ENCODE peak calls at places on chromosomes 13 and 19, in ten cellular contexts. O, Z, B, N, H, A, Y, M, X and F are unnamed samples.
A peak's percentile ranks its signal among the peaks of the same experiment; 100 is the strongest.

GRCh38 chr13:45292176-45292575 is 48.8 kb downstream of the TPT1 start:
- DNase-seq in X (no peak), Z (no peak), A (no peak), Y (no peak), M (no peak), O (no peak), B (no peak), H (no peak), N (no peak), F (peak; percentile 13)

GRCh38 chr19:57075801-57076492 is 43.8 kb upstream of the USP29 start:
- DNase-seq in O (no peak), M (no peak), A (no peak), N (no peak), B (no peak), H (no peak), Y (no peak), X (no peak), Z (no peak), F (no peak)

GRCh38 chr13:46575321-46575721 is 22.4 kb downstream of the LRCH1 start:
- DNase-seq in X (no peak), Z (no peak), Y (no peak), A (no peak), N (peak; percentile 89), M (no peak), H (no peak), B (no peak), O (no peak), F (no peak)

GRCh38 chr13:101736551-101736950 is 284.1 kb downstream of the ITGBL1 start:
- DNase-seq in M (no peak), O (no peak), Z (no peak), H (no peak), A (no peak), Y (no peak), B (no peak), X (no peak), N (no peak), F (no peak)

GRCh38 chr13:74920945-74921725 is 560.8 kb downstream of the TBC1D4 start:
- DNase-seq in H (no peak), O (no peak), B (no peak), Y (no peak), N (no peak), M (no peak), A (peak; percentile 5), Z (no peak), X (no peak), F (no peak)

GRCh38 chr13:48838193-48839000 is 137.3 kb upstream of the FNDC3A start:
- DNase-seq in X (no peak), H (no peak), O (no peak), Y (no peak), Z (no peak), B (no peak), N (peak; percentile 82), M (no peak), A (no peak), F (no peak)

GRCh38 chr19:12779162-12779993 is 4.0 kb upstream of the HOOK2 start:
- DNase-seq in A (no peak), X (no peak), Z (peak; percentile 85), M (no peak), Y (peak; percentile 75), B (peak; percentile 81), H (no peak), N (peak; percentile 77), O (peak; percentile 57), F (no peak)

GRCh38 chr19:43747557-43748204 is 7.1 kb downstream of the SMG9 start:
- DNase-seq in H (no peak), M (no peak), O (no peak), X (no peak), Y (no peak), B (no peak), Z (no peak), A (no peak), N (no peak), F (no peak)

GRCh38 chr19:991932-992669 is 8.0 kb downstream of the WDR18 start:
- DNase-seq in Z (no peak), X (no peak), H (no peak), O (no peak), M (no peak), A (no peak), N (no peak), B (no peak), Y (peak; percentile 16), F (no peak)

GRCh38 chr19:13031917-13032623 is 36.8 kb downstream of the NFIX start:
- DNase-seq in Z (no peak), O (no peak), B (peak; percentile 51), M (no peak), A (no peak), X (no peak), H (no peak), N (peak; percentile 58), Y (no peak), F (no peak)

GRCh38 chr19:48556163-48556562 is 4.2 kb downstream of the SULT2B1 start:
- DNase-seq in H (peak; percentile 79), A (peak; percentile 12), M (no peak), N (peak; percentile 69), X (no peak), Y (no peak), O (no peak), Z (no peak), B (no peak), F (no peak)

GRCh38 chr13:111572956-111573355 is 252.5 kb downstream of the TEX29 start:
- DNase-seq in X (no peak), M (no peak), A (no peak), Z (no peak), N (no peak), B (peak; percentile 13), H (peak; percentile 65), O (peak; percentile 71), Y (no peak), F (no peak)

DNA sequence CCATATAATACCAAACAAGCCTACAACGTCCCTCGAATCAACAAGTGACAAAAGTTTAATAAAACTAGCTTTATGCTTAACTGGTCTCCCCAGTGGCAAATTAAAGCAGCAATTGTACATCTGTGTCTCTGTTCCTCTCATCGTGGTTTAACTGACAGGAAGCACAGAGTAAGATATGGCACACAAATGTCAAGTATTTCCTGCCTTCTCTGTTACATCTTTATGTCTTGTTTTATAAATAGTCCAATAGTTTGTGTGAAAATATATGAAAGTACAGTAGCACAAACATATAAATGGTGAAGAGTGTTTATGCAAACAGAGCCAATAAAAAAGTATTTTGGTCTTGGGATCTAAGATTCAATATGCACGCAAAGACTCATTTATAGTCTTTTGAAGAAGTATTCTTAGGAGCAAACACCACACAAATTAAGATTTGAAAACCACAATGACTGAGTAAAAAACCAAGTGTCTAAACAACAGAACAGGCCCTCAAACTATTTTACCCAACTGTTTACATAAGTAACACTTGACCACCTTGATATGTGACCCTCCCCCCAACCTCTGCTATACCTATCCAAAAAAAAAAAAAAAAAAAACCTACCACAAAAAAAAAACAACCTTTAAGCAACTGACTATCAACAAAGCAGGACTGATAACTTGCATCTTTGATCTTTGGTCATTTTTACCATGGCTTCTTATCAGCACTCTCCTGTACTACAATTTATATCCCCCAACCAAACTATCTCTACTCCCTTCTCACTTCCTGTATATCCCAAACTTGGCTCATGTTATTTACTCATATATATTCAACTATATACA is 14.0 kb downstream of the ELF1 start:
- DNase-seq in M (no peak), N (no peak), A (no peak), B (no peak), X (no peak), Y (no peak), Z (no peak), O (no peak), H (no peak), F (no peak)
- TF ChIP-seq POLR2A in M (no peak), N (no peak), A (no peak), B (no peak), X (no peak), Y (no peak), Z (no peak), O (no peak), H (no peak), F (no peak)

DNA sequence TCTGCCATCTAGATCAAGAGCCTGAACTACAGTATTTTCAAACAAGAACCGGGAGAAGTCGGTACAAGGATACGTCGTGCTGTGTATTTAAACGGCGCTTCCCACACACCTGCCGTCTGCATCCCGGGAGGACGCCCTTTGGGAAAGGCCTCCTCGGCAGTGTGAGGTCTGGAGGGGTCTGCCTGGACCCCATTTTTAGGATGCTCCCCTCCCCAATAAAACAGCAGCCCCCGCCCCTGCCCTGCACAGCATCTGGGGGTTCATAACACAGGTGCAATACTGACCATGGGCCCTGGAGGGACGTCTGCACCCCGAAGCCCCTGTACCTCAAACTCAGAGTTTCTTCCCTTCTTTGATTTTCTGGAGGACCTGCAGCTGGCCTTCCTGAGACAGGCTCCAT is 4.1 kb upstream of the C13orf46 start:
- DNase-seq in A (no peak), B (no peak), H (no peak), X (no peak), Y (no peak), M (no peak), O (no peak), N (no peak), Z (no peak), F (no peak)
- H3K4me3 ChIP-seq in A (no peak overlapping the region), B (no peak overlapping the region), H (no peak overlapping the region), X (no peak overlapping the region), Y (no peak overlapping the region), M (no peak overlapping the region), O (no peak overlapping the region), N (no peak overlapping the region), Z (no peak overlapping the region), F (no peak overlapping the region)

GRCh38 chr19:35295792-35296462 is 4.0 kb downstream of the MAG start:
- DNase-seq in M (no peak), O (no peak), A (peak; percentile 43), N (no peak), H (no peak), X (no peak), B (no peak), Y (no peak), Z (no peak), F (no peak)
- TF ChIP-seq POLR2A in M (no peak), O (no peak), A (no peak), N (no peak), H (no peak), X (no peak), B (no peak), Y (no peak), Z (no peak), F (no peak)

GRCh38 chr19:34962945-34963530 is 991 bp downstream of the ZNF792 start:
- DNase-seq in H (no peak), M (no peak), A (peak; percentile 39), N (peak; percentile 5), O (no peak), Z (no peak), B (no peak), X (no peak), Y (no peak), F (peak; percentile 81)

GRCh38 chr19:34963531-34964406 is at the start of gene ZNF792:
- DNase-seq in A (peak; percentile 83), O (peak; percentile 60), Z (peak; percentile 49), H (peak; percentile 80), M (peak; percentile 59), N (peak; percentile 34), B (peak; percentile 77), X (no peak), Y (peak; percentile 55), F (peak; percentile 92)

GRCh38 chr19:34961775-34962174 is 2.3 kb downstream of the ZNF792 start:
- DNase-seq in M (no peak), O (no peak), Z (no peak), Y (no peak), H (no peak), X (no peak), A (no peak), N (no peak), B (no peak), F (no peak)

GRCh38 chr19:34962281-34962944 is 1.6 kb downstream of the ZNF792 start:
- DNase-seq in A (peak; percentile 62), M (no peak), N (peak; percentile 16), O (peak; percentile 25), Z (no peak), B (no peak), X (no peak), H (no peak), Y (no peak), F (peak; percentile 65)

GRCh38 chr19:34964598-34964997 is 569 bp upstream of the ZNF792 start:
- DNase-seq in Z (no peak), H (no peak), B (no peak), A (no peak), Y (no peak), X (no peak), N (no peak), O (no peak), M (no peak), F (peak; percentile 53)
- H3K4me3 ChIP-seq in Z (no peak overlapping the region), H (peak overlapping the region; percentile 91), B (peak overlapping the region; percentile 66), A (no peak overlapping the region), Y (no peak overlapping the region), X (peak overlapping the region; percentile 92), N (no peak overlapping the region), O (no peak overlapping the region), M (peak overlapping the region; percentile 95), F (no peak overlapping the region)